ENCODE peak calls at places on chromosomes 2 and 18, in seven cellular contexts. M is CD8-positive, alpha-beta T cell; R is neural crest cell; N is astrocyte of the cerebellum; G is omental fat pad; V is PC-9; P is right lobe of liver. W is an unnamed sample.

GRCh38 chr18:59919026-59919425 is 19.2 kb downstream of the PMAIP1 start:
- DNase-seq in R (no peak), G (no peak), P (no peak), N (no peak), V (no peak), M (no peak), W (no peak)

GRCh38 chr2:100000915-100001707 is 141.3 kb downstream of the AFF3 start:
- DNase-seq in V (no peak), P (no peak), R (no peak), N (no peak), M (no peak), G (no peak), W (no peak)

GRCh38 chr2:1739961-1740713 is 4.2 kb downstream of the PXDN start:
- DNase-seq in V (no peak), N (no peak), P (no peak), M (no peak), G (peak; percentile 21), R (no peak), W (no peak)

GRCh38 chr2:43464546-43464945 is 131.3 kb downstream of the THADA start:
- DNase-seq in V (no peak), N (no peak), G (no peak), P (no peak), R (no peak), M (no peak), W (no peak)

GRCh38 chr18:12946549-12947354 is 1.1 kb upstream of the SEH1L start:
- DNase-seq in P (peak; percentile 60), R (no peak), N (peak; percentile 80), M (no peak), G (no peak), V (peak; percentile 50), W (no peak)

GRCh38 chr18:6561029-6561861 is 146.5 kb upstream of the L3MBTL4 start:
- DNase-seq in G (no peak), P (no peak), M (no peak), R (no peak), N (no peak), V (no peak), W (no peak)

GRCh38 chr2:9297156-9297555 is 90.5 kb downstream of the ASAP2 start:
- DNase-seq in V (no peak), R (no peak), P (no peak), N (no peak), M (no peak), G (no peak), W (no peak)

GRCh38 chr2:226334981-226335720 is 464.5 kb downstream of the IRS1 start:
- DNase-seq in R (no peak), V (peak; percentile 29), N (no peak), M (no peak), G (no peak), P (no peak), W (no peak)

GRCh38 chr18:25140144-25140961 is 211.6 kb downstream of the ZNF521 start:
- DNase-seq in P (no peak), N (no peak), R (no peak), G (no peak), M (no peak), V (no peak), W (no peak)

GRCh38 chr18:13240060-13240725 is 21.6 kb downstream of the LDLRAD4 start:
- DNase-seq in P (no peak), V (no peak), M (no peak), G (no peak), N (no peak), R (no peak), W (no peak)

GRCh38 chr2:182252534-182252933 is 174.3 kb downstream of the PDE1A start:
- DNase-seq in P (no peak), G (no peak), V (no peak), R (no peak), M (no peak), N (no peak), W (no peak)

GRCh38 chr18:28045176-28045810 is 131.6 kb downstream of the CDH2 start:
- DNase-seq in R (no peak), P (no peak), M (no peak), V (no peak), G (no peak), N (no peak), W (no peak)

GRCh38 chr2:95058989-95059601 is 33.6 kb downstream of the MAL start:
- DNase-seq in N (no peak), G (no peak), V (peak; percentile 79), P (no peak), M (no peak), R (no peak), W (no peak)

GRCh38 chr2:96831679-96832078 is 12.1 kb downstream of the ANKRD23 start:
- DNase-seq in V (peak; percentile 27), R (no peak), M (no peak), G (no peak), P (peak; percentile 62), N (no peak), W (no peak)

GRCh38 chr2:121596221-121597080 is 52.8 kb downstream of the CLASP1 start:
- DNase-seq in P (no peak), N (no peak), M (no peak), G (no peak), R (no peak), V (peak; percentile 35), W (no peak)

GRCh38 chr18:3321133-3321812 is 59.3 kb downstream of the MYL12B start:
- DNase-seq in G (no peak), N (peak; percentile 58), M (no peak), V (peak; percentile 88), P (no peak), R (no peak), W (no peak)

GRCh38 chr2:120305296-120305695 is 40.6 kb upstream of the INHBB start:
- DNase-seq in G (no peak), N (no peak), V (no peak), R (no peak), P (no peak), M (no peak), W (no peak)
- TF ChIP-seq CTCF in G (no peak), N (peak; percentile 41), V (no peak), R (peak; percentile 27), P (peak; percentile 40), M (no peak), W (no peak)

DNA sequence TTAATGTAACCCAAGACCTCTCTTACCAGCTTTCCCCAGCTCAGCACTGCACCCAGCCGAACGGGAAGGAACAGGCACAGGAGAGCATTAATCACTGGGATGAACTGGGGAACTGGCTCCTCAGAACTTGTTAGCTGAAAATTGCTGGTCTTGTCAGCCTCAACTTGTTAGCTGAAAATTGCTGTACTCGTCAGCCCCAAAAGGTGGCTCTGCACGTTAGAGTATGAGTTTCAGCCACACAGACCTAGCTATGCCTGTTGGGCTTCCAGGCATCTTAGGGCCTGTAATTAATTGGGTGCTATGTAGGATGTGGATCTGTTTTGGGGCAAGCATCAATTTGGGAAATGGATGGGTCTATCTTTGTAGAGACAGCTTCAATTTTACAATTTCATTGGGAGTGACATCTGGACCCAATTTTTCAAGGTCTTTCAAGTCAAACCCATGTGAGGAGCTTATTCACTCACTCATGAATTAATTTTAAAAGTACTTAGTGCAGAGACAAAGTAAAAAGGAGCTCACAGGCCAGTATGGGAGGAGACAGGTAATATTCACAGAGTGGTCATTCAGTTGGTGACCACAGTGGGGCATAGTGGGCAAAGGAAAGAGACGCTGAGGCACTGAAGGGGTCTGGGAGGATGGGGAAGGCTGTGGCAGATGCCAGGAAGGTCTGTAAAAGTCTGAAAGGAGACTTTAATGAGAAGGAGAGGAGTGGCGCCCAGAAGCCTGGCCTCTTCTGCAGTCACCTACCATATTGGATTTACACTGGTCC is 75.8 kb downstream of the CD8B2 start:
- DNase-seq in R (no peak), G (no peak), V (no peak), M (no peak), N (no peak), P (no peak), W (no peak)
- TF ChIP-seq CTCF in R (peak; percentile 28), G (no peak), V (no peak), M (no peak), N (no peak), P (peak; percentile 17), W (no peak)

GRCh38 chr18:22933206-22933957 is at the start of gene RBBP8:
- DNase-seq in V (peak; percentile 76), P (peak; percentile 94), R (peak; percentile 84), G (peak; percentile 56), N (peak; percentile 45), M (peak; percentile 70), W (peak; percentile 92)

GRCh38 chr18:22932885-22933205 is 283 bp upstream of the RBBP8 start:
- DNase-seq in V (no peak), R (no peak), P (no peak), M (no peak), N (no peak), G (no peak), W (no peak)

GRCh38 chr18:22933958-22934423 is 863 bp downstream of the RBBP8 start:
- DNase-seq in M (no peak), N (no peak), V (no peak), G (no peak), P (no peak), R (no peak), W (no peak)

GRCh38 chr18:22926454-22926853 is 6.7 kb upstream of the RBBP8 start:
- DNase-seq in V (no peak), N (no peak), M (no peak), G (no peak), P (no peak), R (no peak), W (no peak)

GRCh38 chr18:22930089-22930713 is 2.9 kb upstream of the RBBP8 start:
- DNase-seq in R (peak; percentile 72), M (peak; percentile 79), N (peak; percentile 49), V (peak; percentile 54), G (peak; percentile 78), P (peak; percentile 79), W (peak; percentile 51)
- TF ChIP-seq CTCF in R (peak; percentile 81), M (peak; percentile 83), N (peak; percentile 90), V (peak; percentile 74), G (no peak), P (peak; percentile 84), W (no peak)

DNA sequence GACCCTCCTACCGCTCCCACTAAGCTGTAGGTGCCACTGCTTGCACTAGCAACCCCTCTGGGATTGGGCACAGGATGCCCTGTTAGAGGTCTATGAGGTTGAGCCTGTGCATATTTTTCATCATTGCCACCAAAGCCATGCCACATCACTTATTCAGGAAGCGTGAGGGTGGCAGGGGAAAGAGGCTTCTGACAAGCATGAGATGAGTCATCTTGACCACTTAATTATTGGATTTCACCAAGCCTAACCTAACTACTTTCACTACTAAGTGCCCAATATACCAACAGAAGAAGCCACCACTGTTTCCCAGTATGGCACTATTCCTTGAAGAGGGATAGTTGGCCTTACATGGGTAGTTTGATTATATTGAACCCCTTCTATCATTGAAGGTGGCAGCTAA is 181.3 kb upstream of the EPHA4 start:
- DNase-seq in N (no peak), R (no peak), P (no peak), G (no peak), V (no peak), M (no peak), W (no peak)
- TF ChIP-seq CTCF in N (no peak), R (no peak), P (no peak), G (no peak), V (no peak), M (no peak), W (no peak)